ENCODE peak calls at places on chromosomes 5 and 9, in ten cellular contexts. I is epithelial cell of proximal tubule; M is psoas muscle; Z is pancreas; J is nephron progenitor cell; O is type B pancreatic cell; G is AG04450; Y is CD8-positive, alpha-beta T cell; W is astrocyte; H is prostate gland. C is an unnamed sample.

GRCh38 chr5:77430726-77431125 is 61.4 kb downstream of the WDR41 start:
- DNase-seq in I (peak; percentile 6), M (no peak), Z (no peak), J (no peak), O (no peak), G (no peak), Y (no peak), W (peak; percentile 39), H (no peak), C (no peak)

GRCh38 chr5:173862047-173862477 is 26.1 kb upstream of the CPEB4 start:
- DNase-seq in I (no peak), M (no peak), Z (no peak), J (no peak), O (no peak), G (no peak), Y (no peak), W (no peak), H (no peak), C (no peak)

GRCh38 chr9:84759300-84759750 is 89.8 kb downstream of the NTRK2 start:
- DNase-seq in I (peak; percentile 46), M (no peak), Z (no peak), J (no peak), O (no peak), G (no peak), Y (no peak), W (no peak), H (no peak), C (no peak)

GRCh38 chr9:35725362-35725761 is 6.6 kb downstream of the TLN1 start:
- DNase-seq in I (no peak), M (no peak), Z (no peak), J (no peak), O (no peak), G (no peak), Y (no peak), W (no peak), H (no peak), C (no peak)

GRCh38 chr9:68637020-68637419 is 68.0 kb upstream of the PIP5K1B start:
- DNase-seq in I (no peak), M (no peak), Z (no peak), J (no peak), O (no peak), G (no peak), Y (no peak), W (no peak), H (no peak), C (no peak)

GRCh38 chr5:23026252-23027170 is 173.4 kb upstream of the CDH12 start:
- DNase-seq in I (no peak), M (no peak), Z (no peak), J (no peak), O (no peak), G (no peak), Y (no peak), W (no peak), H (no peak), C (peak; percentile 18)

GRCh38 chr5:17388717-17389116 is 109.3 kb upstream of the TAF11L2 start:
- DNase-seq in I (no peak), M (no peak), Z (no peak), J (no peak), O (no peak), G (no peak), Y (no peak), W (no peak), H (no peak), C (no peak)

GRCh38 chr5:69217154-69217731 is 17.4 kb upstream of the CDK7 start:
- DNase-seq in I (no peak), M (no peak), Z (no peak), J (no peak), O (no peak), G (no peak), Y (peak; percentile 90), W (no peak), H (no peak), C (peak; percentile 84)

GRCh38 chr9:123356851-123357747 is 1.1 kb downstream of the CRB2 start:
- DNase-seq in I (no peak), M (no peak), Z (no peak), J (no peak), O (no peak), G (no peak), Y (no peak), W (no peak), H (no peak), C (peak; percentile 17)

GRCh38 chr9:93092171-93092991 is 3.6 kb upstream of the CARD19 start:
- DNase-seq in I (no peak), M (no peak), Z (no peak), J (no peak), O (no peak), G (no peak), Y (no peak), W (no peak), H (no peak), C (peak; percentile 6)

GRCh38 chr9:119216891-119217290 is 152.3 kb downstream of the BRINP1 start:
- DNase-seq in I (no peak), M (peak; percentile 24), Z (no peak), J (peak; percentile 12), O (no peak), G (no peak), Y (no peak), W (no peak), H (peak; percentile 10), C (no peak)

GRCh38 chr9:75891277-75892167 is 1.0 kb downstream of the PCSK5 start:
- DNase-seq in I (no peak), M (peak; percentile 39), Z (peak; percentile 79), J (peak; percentile 53), O (peak; percentile 69), G (peak; percentile 0), Y (peak; percentile 3), W (peak; percentile 19), H (no peak), C (no peak)

GRCh38 chr9:109780453-109781033 is 545 bp downstream of the PALM2AKAP2 start:
- DNase-seq in I (no peak), M (peak; percentile 22), Z (no peak), J (peak; percentile 23), O (no peak), G (no peak), Y (no peak), W (peak; percentile 26), H (no peak), C (no peak)
- TF ChIP-seq CTCF in I (no peak), M (no peak), Z (no peak), J (no peak), O (no peak), G (no peak), Y (no peak), W (no peak), H (no peak), C (no peak)

DNA sequence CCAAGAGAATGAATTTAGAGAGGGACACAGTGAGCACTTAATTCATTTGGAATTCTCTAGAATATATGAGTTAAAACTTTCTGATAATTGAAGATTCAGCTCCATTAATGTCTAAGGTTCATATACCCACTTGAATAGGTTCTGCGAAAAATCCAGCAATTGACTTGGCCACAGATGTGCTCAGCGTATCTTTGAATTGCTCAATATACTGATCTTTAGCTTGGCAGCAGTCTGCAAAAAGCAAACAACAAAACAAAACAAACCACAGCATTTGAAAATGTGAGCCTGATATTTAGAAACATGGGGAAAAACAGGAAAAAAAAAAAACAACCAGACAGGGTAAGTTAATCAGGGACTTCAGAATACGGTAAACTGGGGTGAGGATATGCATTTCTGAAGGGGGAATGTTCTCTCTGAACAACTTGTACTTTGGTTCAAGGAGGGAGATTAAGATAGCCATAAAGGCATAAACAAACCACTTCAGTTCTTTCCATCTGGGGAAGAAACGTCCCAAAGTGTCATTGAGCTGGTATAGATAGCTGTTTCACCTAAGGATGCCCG is 21.4 kb downstream of the AGXT2 start:
- DNase-seq in I (no peak), M (no peak), Z (no peak), J (no peak), O (no peak), G (no peak), Y (no peak), W (no peak), H (no peak), C (no peak)
- TF ChIP-seq CTCF in I (no peak), M (no peak), Z (no peak), J (no peak), O (no peak), G (no peak), Y (no peak), W (no peak), H (no peak), C (no peak)

GRCh38 chr5:111472579-111472978 is 39.8 kb downstream of the STARD4 start:
- DNase-seq in I (no peak), M (no peak), Z (no peak), J (no peak), O (no peak), G (no peak), Y (no peak), W (no peak), H (no peak), C (no peak)

GRCh38 chr5:111469293-111469896 is 42.9 kb downstream of the STARD4 start:
- DNase-seq in I (no peak), M (no peak), Z (no peak), J (no peak), O (no peak), G (no peak), Y (no peak), W (no peak), H (no peak), C (no peak)

GRCh38 chr5:111472096-111472495 is 40.2 kb downstream of the STARD4 start:
- DNase-seq in I (no peak), M (no peak), Z (no peak), J (no peak), O (no peak), G (no peak), Y (no peak), W (no peak), H (no peak), C (no peak)

DNA sequence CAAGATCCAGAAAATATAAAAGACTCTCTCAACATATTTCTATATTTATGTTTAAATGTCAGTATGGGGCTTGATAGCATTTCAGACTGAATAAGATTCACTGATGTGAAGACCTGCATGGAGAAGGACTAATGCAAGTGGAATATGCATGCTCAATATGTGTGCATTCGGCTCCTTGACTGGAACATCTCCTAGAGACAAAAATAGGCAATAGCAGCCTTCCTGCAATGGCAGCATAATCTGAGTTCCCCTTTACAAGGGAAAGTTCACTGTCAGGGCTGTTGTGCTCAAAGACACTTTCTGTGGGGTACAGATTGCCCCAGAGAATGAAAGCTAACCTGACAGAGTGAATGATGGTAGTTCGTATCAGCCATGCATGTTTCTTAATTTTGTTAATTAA is 42.4 kb downstream of the STARD4 start:
- DNase-seq in I (no peak), M (no peak), Z (no peak), J (no peak), O (no peak), G (no peak), Y (no peak), W (no peak), H (no peak), C (no peak)
- TF ChIP-seq CTCF in I (no peak), M (no peak), Z (no peak), J (no peak), O (no peak), G (no peak), Y (no peak), W (no peak), H (no peak), C (no peak)

DNA sequence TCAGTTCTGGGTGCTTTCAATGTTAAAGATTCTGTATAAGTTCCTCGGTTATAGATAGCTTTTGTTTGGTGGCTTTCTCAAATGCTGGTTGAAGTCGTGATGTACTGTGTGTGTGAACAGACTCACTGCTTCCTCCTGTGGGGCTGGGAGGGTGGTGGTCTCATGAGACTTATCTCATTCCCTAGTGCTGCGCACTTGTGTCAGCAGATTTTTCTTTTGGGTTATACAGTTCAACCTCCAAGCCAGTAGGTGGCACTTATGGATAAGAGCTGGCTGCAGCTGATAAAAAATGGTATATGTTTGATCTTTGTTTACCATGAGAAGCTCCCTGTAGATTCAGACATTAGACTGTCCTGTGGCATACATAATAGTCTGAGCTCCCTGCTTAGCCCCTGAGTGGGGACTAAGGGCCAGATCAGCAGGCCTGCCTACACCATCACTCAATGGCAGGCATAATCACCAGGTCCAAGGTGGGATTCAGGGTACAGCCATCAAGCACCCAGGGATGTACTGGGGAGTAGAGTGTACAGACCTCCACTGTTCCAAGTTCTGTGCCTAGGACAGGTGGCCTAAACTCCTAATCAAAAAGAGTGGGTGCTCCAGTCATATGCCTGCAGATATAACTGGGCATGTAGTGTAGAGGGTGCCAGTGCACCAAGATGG is 174.2 kb downstream of the OXCT1 start:
- DNase-seq in I (no peak), M (no peak), Z (no peak), J (no peak), O (no peak), G (no peak), Y (no peak), W (no peak), H (no peak), C (no peak)
- TF ChIP-seq CTCF in I (peak; percentile 41), M (no peak), Z (no peak), J (no peak), O (peak; percentile 55), G (peak; percentile 34), Y (no peak), W (peak; percentile 21), H (no peak), C (no peak)

C was measured in D721Med.